ENCODE peak calls at places on chromosomes 16 and 17, in seven cellular contexts. N, D, B, M, V, X and G are unnamed samples.

GRCh38 chr17:11610999-11611566 is 12.8 kb downstream of the DNAH9 start:
- DNase-seq in D (no peak), N (no peak), B (no peak), X (no peak), M (no peak), V (no peak), G (peak; percentile 82)

GRCh38 chr16:68823401-68823800 is 19.9 kb upstream of the TANGO6 start:
- DNase-seq in V (peak; percentile 71), D (peak; percentile 47), N (no peak), B (no peak), X (peak; percentile 84), M (peak; percentile 89), G (peak; percentile 94)

GRCh38 chr16:81424761-81425160 is 19.8 kb upstream of the CMIP start:
- DNase-seq in M (peak; percentile 34), N (no peak), B (no peak), V (no peak), X (no peak), D (no peak), G (peak; percentile 51)

GRCh38 chr16:15523092-15523541 is 88.7 kb downstream of the BMERB1 start:
- DNase-seq in V (no peak), N (no peak), D (no peak), M (no peak), X (no peak), B (no peak), G (peak; percentile 31)

GRCh38 chr17:79046501-79047280 is 22.7 kb downstream of the C1QTNF1 start:
- DNase-seq in D (no peak), N (no peak), M (no peak), B (no peak), V (no peak), X (no peak), G (no peak)

GRCh38 chr16:16019488-16019887 is 70.1 kb downstream of the ABCC1 start:
- DNase-seq in B (no peak), X (no peak), D (no peak), M (peak; percentile 54), N (no peak), V (peak; percentile 62), G (no peak)

GRCh38 chr17:3730881-3731429 is 7.3 kb downstream of the HASPIN start:
- DNase-seq in M (peak; percentile 42), D (no peak), X (no peak), V (peak; percentile 16), N (no peak), B (no peak), G (peak; percentile 67)

GRCh38 chr17:6555331-6556120 is 829 bp downstream of the PITPNM3 start:
- DNase-seq in N (peak; percentile 35), X (no peak), M (peak; percentile 39), B (peak; percentile 67), V (peak; percentile 65), D (peak; percentile 66), G (peak; percentile 36)

GRCh38 chr16:1309888-1310831 is 724 bp downstream of the UBE2I start:
- DNase-seq in N (no peak), B (no peak), V (peak; percentile 54), D (no peak), M (peak; percentile 45), X (no peak), G (no peak)

GRCh38 chr17:77857613-77858012 is 100.9 kb upstream of the TNRC6C start:
- DNase-seq in N (no peak), X (no peak), M (peak; percentile 26), B (no peak), V (no peak), D (no peak), G (no peak)

GRCh38 chr17:78719630-78720298 is 62.3 kb downstream of the CYTH1 start:
- DNase-seq in B (no peak), X (no peak), D (no peak), M (no peak), N (no peak), V (no peak), G (no peak)

GRCh38 chr16:29675811-29676643 is 3.0 kb upstream of the QPRT start:
- DNase-seq in M (peak; percentile 18), D (peak; percentile 67), X (no peak), N (no peak), V (peak; percentile 63), B (no peak), G (peak; percentile 87)

GRCh38 chr16:67158637-67159600 is 790 bp downstream of the TRADD start:
- DNase-seq in D (peak; percentile 61), M (no peak), N (no peak), V (peak; percentile 63), B (peak; percentile 73), X (peak; percentile 80), G (peak; percentile 32)

GRCh38 chr16:75647138-75647491 is 350 bp downstream of the KARS1 start:
- DNase-seq in V (no peak), X (no peak), N (no peak), M (no peak), B (no peak), D (no peak), G (no peak)

GRCh38 chr16:12999368-12999767 is 98.0 kb downstream of the SHISA9 start:
- DNase-seq in M (no peak), B (no peak), N (no peak), D (no peak), X (no peak), V (no peak), G (no peak)

GRCh38 chr16:85863384-85863774 is 35.6 kb upstream of the IRF8 start:
- DNase-seq in N (no peak), X (peak; percentile 58), B (no peak), D (no peak), V (no peak), M (no peak), G (no peak)

GRCh38 chr17:48483471-48484131 is 47.2 kb downstream of the HOXB1 start:
- DNase-seq in N (no peak), X (peak; percentile 53), D (no peak), M (peak; percentile 100), B (no peak), V (peak; percentile 98), G (peak; percentile 47)

GRCh38 chr16:89320717-89321501 is 103.4 kb downstream of the ZNF778 start:
- DNase-seq in V (peak; percentile 62), D (peak; percentile 75), N (no peak), X (peak; percentile 35), M (peak; percentile 61), B (no peak), G (peak; percentile 67)
- H3K27ac ChIP-seq in V (peak overlapping the region; percentile 87), D (no peak overlapping the region), N (no peak overlapping the region), X (peak overlapping the region; percentile 22), M (peak overlapping the region; percentile 83), B (peak overlapping the region; percentile 4), G (no peak overlapping the region)

GRCh38 chr16:79508294-79508693 is 92.2 kb downstream of the MAF start:
- DNase-seq in M (no peak), X (no peak), V (no peak), N (no peak), B (no peak), D (no peak), G (no peak)

GRCh38 chr16:79509906-79510305 is 90.6 kb downstream of the MAF start:
- DNase-seq in V (no peak), X (no peak), D (no peak), N (no peak), B (no peak), M (no peak), G (no peak)

GRCh38 chr16:79509221-79509631 is 91.3 kb downstream of the MAF start:
- DNase-seq in N (no peak), V (no peak), B (no peak), D (no peak), X (no peak), M (no peak), G (no peak)

GRCh38 chr16:79505344-79505743 is 95.2 kb downstream of the MAF start:
- DNase-seq in N (no peak), V (no peak), B (no peak), X (no peak), D (no peak), M (no peak), G (no peak)

DNA sequence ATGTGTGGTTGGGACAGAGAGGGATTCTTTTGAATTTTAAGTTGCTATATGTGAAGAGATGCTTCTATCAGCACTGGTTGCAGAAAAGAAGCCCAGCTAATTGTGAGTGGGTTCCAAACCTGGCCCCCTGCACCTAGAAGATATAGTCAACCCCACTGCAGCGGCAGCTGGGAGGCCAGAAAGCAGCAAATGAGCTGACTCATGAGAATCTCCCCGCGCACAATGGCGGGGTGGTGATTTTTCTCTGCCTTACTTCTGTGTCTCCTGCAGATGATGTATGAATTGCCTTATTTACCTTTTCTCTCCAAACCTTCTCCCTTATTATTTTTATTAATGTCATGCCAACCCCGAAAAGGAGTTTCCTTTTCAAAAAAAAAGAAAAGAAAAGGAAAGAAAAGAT is 89.7 kb downstream of the MAF start:
- DNase-seq in X (no peak), V (no peak), M (no peak), D (no peak), B (no peak), N (no peak), G (no peak)
- H2BK5ac ChIP-seq in X (no peak overlapping the region), V (no peak overlapping the region), M (no peak overlapping the region), D (no peak overlapping the region), B (no peak overlapping the region), N (no peak overlapping the region), G (no peak overlapping the region)

GRCh38 chr17:13596241-13596941 is 5.3 kb downstream of the HS3ST3A1 start:
- DNase-seq in D (no peak), X (no peak), M (no peak), B (no peak), N (no peak), V (no peak), G (no peak)

GRCh38 chr17:13594310-13594709 is 7.4 kb downstream of the HS3ST3A1 start:
- DNase-seq in D (no peak), V (peak; percentile 16), N (no peak), B (no peak), M (no peak), X (no peak), G (no peak)

GRCh38 chr17:13593021-13593751 is 8.5 kb downstream of the HS3ST3A1 start:
- DNase-seq in B (no peak), M (no peak), X (no peak), D (no peak), V (no peak), N (no peak), G (no peak)

GRCh38 chr17:13593757-13594156 is 8.0 kb downstream of the HS3ST3A1 start:
- DNase-seq in V (peak; percentile 56), N (no peak), B (no peak), X (no peak), M (peak; percentile 57), D (no peak), G (no peak)

GRCh38 chr17:13594762-13595697 is 6.7 kb downstream of the HS3ST3A1 start:
- DNase-seq in M (peak; percentile 89), B (peak; percentile 80), N (peak; percentile 85), V (peak; percentile 86), X (peak; percentile 68), D (peak; percentile 85), G (peak; percentile 92)
- H3K27ac ChIP-seq in M (peak overlapping the region; percentile 59), B (no peak overlapping the region), N (no peak overlapping the region), V (no peak overlapping the region), X (no peak overlapping the region), D (no peak overlapping the region), G (no peak overlapping the region)

GRCh38 chr17:82692268-82692667 is 6.2 kb downstream of the RAB40B start:
- DNase-seq in X (no peak), B (no peak), N (no peak), D (no peak), V (no peak), M (no peak), G (no peak)

GRCh38 chr17:82690786-82691489 is 7.6 kb downstream of the RAB40B start:
- DNase-seq in X (no peak), N (no peak), V (no peak), B (no peak), D (no peak), M (no peak), G (no peak)

GRCh38 chr17:82693168-82693867 is 5.2 kb downstream of the RAB40B start:
- DNase-seq in D (no peak), N (no peak), M (no peak), V (no peak), X (no peak), B (no peak), G (no peak)

GRCh38 chr17:82689077-82689476 is 9.4 kb downstream of the RAB40B start:
- DNase-seq in X (no peak), M (no peak), D (no peak), B (no peak), N (no peak), V (no peak), G (no peak)

GRCh38 chr17:82691714-82692113 is 6.8 kb downstream of the RAB40B start:
- DNase-seq in N (no peak), D (no peak), X (no peak), V (no peak), B (no peak), M (no peak), G (no peak)
- H2BK5ac ChIP-seq in N (no peak overlapping the region), D (no peak overlapping the region), X (no peak overlapping the region), V (no peak overlapping the region), B (no peak overlapping the region), M (no peak overlapping the region), G (no peak overlapping the region)